ENCODE peak calls at places on chromosomes 12 and 14, in seven cellular contexts. M is stomach, P is heart left ventricle, N is Peyer's patch, I is upper lobe of left lung, B is sigmoid colon, L is uterus. D is an unnamed sample. For H3K4me1, the result is how much of the 10 kb centered on the place peaks cover.

GRCh38 chr14:91374897-91375747 is 42.5 kb downstream of the CCDC88C start:
- DNase-seq in M (peak), P (no peak), N (no peak), I (peak), B (no peak), L (no peak), D (no peak)

GRCh38 chr12:130788515-130788914 is 50.5 kb downstream of the STX2 start:
- DNase-seq in M (no peak), P (no peak), N (no peak), I (peak), B (no peak), L (no peak), D (no peak)

GRCh38 chr14:85911044-85911443 is 381.1 kb downstream of the FLRT2 start:
- DNase-seq in M (no peak), P (no peak), N (no peak), I (no peak), B (no peak), L (no peak), D (no peak)

GRCh38 chr14:49893309-49894213 is 679 bp downstream of the ARF6 start:
- DNase-seq in M (peak), P (peak), N (peak), I (peak), B (peak), L (peak), D (peak)

GRCh38 chr12:23217158-23217557 is 592.2 kb downstream of the ETNK1 start:
- DNase-seq in M (no peak), P (no peak), N (no peak), I (no peak), B (no peak), L (no peak), D (no peak)

GRCh38 chr14:49687942-49688700 is at the start of gene POLE2:
- DNase-seq in M (peak), P (peak), N (peak), I (peak), B (peak), L (peak), D (peak)

GRCh38 chr14:53536446-53536845 is 383.3 kb upstream of the DDHD1 start:
- DNase-seq in M (no peak), P (no peak), N (no peak), I (no peak), B (no peak), L (no peak), D (no peak)

GRCh38 chr14:91606851-91607250 is 96.7 kb upstream of the PPP4R3A start:
- DNase-seq in M (no peak), P (no peak), N (no peak), I (no peak), B (no peak), L (no peak), D (no peak)

GRCh38 chr14:28365510-28365909 is 401.1 kb upstream of the FOXG1 start:
- DNase-seq in M (no peak), P (no peak), N (no peak), I (no peak), B (no peak), L (no peak), D (no peak)

GRCh38 chr14:52349731-52350130 is 35.6 kb downstream of the PTGER2 start:
- DNase-seq in M (no peak), P (no peak), N (no peak), I (no peak), B (no peak), L (no peak), D (no peak)

GRCh38 chr14:57692671-57693070 is 173.2 kb downstream of the SLC35F4 start:
- DNase-seq in M (no peak), P (no peak), N (no peak), I (no peak), B (no peak), L (no peak), D (no peak)

GRCh38 chr12:54657048-54657696 is 9.0 kb upstream of the DCD start:
- DNase-seq in M (peak), P (no peak), N (no peak), I (no peak), B (no peak), L (no peak), D (no peak)

GRCh38 chr12:61538951-61539350 is 721.3 kb upstream of the USP15 start:
- DNase-seq in M (no peak), P (no peak), N (no peak), I (no peak), B (no peak), L (no peak), D (no peak)

GRCh38 chr14:34461334-34462131 is 507 bp downstream of the SPTSSA start:
- DNase-seq in M (peak), P (peak), N (peak), I (no peak), B (peak), L (peak), D (peak)

GRCh38 chr14:29584992-29585391 is 342.7 kb downstream of the PRKD1 start:
- DNase-seq in M (no peak), P (peak), N (no peak), I (no peak), B (peak), L (no peak), D (peak)

GRCh38 chr14:88129306-88130056 is 124.5 kb downstream of the GPR65 start:
- DNase-seq in M (no peak), P (no peak), N (no peak), I (no peak), B (no peak), L (no peak), D (peak)

GRCh38 chr12:57889541-57889989 is 43.0 kb upstream of the CTDSP2 start:
- DNase-seq in M (no peak), P (peak), N (peak), I (peak), B (peak), L (peak), D (peak)

GRCh38 chr12:14135996-14136395 is 154.6 kb upstream of the GRIN2B start:
- DNase-seq in M (no peak), P (no peak), N (no peak), I (no peak), B (no peak), L (no peak), D (no peak)

GRCh38 chr12:5473076-5473475 is 41.2 kb downstream of the NTF3 start:
- DNase-seq in M (no peak), P (no peak), N (no peak), I (no peak), B (no peak), L (no peak), D (no peak)

GRCh38 chr12:90250041-90250440 is 541.4 kb upstream of the ATP2B1 start:
- DNase-seq in M (no peak), P (no peak), N (no peak), I (no peak), B (no peak), L (no peak), D (no peak)

GRCh38 chr12:110661337-110661972 is 27.5 kb downstream of the HVCN1 start:
- DNase-seq in M (peak), P (peak), N (peak), I (no peak), B (peak), L (no peak), D (no peak)

GRCh38 chr14:98175881-98176280 is 1096.1 kb downstream of the BCL11B start:
- DNase-seq in M (no peak), P (no peak), N (no peak), I (no peak), B (no peak), L (no peak), D (no peak)

GRCh38 chr14:98173291-98173690 is 1098.7 kb downstream of the BCL11B start:
- DNase-seq in M (no peak), P (no peak), N (peak), I (no peak), B (no peak), L (no peak), D (no peak)

GRCh38 chr12:96587691-96588090 is 98.3 kb downstream of the CFAP54 start:
- DNase-seq in M (no peak), P (no peak), N (no peak), I (no peak), B (no peak), L (no peak), D (no peak)

GRCh38 chr12:47074757-47075156 is 4.7 kb upstream of the PCED1B start:
- DNase-seq in M (no peak), P (no peak), N (no peak), I (no peak), B (no peak), L (no peak), D (no peak)

GRCh38 chr12:76250256-76250655 is 98.0 kb downstream of the BBS10 start:
- DNase-seq in M (no peak), P (no peak), N (no peak), I (no peak), B (no peak), L (no peak), D (no peak)

GRCh38 chr14:32224731-32225377 is 21.8 kb upstream of the RNU6-8 start:
- DNase-seq in M (no peak), P (peak), N (no peak), I (no peak), B (peak), L (peak), D (no peak)

GRCh38 chr14:87066221-87066817 is 926.7 kb downstream of the GALC start:
- DNase-seq in M (no peak), P (no peak), N (no peak), I (no peak), B (no peak), L (no peak), D (no peak)

GRCh38 chr12:102501773-102502172 is 21.4 kb upstream of the IGF1 start:
- DNase-seq in M (no peak), P (no peak), N (no peak), I (no peak), B (peak), L (peak), D (no peak)

GRCh38 chr12:113055594-113056380 is 743 bp upstream of the DTX1 start:
- DNase-seq in M (no peak), P (no peak), N (no peak), I (peak), B (no peak), L (no peak), D (no peak)

GRCh38 chr12:77120156-77120555 is 54.8 kb upstream of the E2F7 start:
- DNase-seq in M (no peak), P (no peak), N (no peak), I (no peak), B (no peak), L (no peak), D (no peak)

GRCh38 chr12:15591811-15592210 is 197.4 kb downstream of the EPS8 start:
- DNase-seq in M (no peak), P (no peak), N (no peak), I (no peak), B (no peak), L (no peak), D (no peak)

GRCh38 chr12:96233941-96234461 is 39.8 kb downstream of the ELK3 start:
- DNase-seq in M (peak), P (peak), N (peak), I (peak), B (peak), L (peak), D (peak)

DNA sequence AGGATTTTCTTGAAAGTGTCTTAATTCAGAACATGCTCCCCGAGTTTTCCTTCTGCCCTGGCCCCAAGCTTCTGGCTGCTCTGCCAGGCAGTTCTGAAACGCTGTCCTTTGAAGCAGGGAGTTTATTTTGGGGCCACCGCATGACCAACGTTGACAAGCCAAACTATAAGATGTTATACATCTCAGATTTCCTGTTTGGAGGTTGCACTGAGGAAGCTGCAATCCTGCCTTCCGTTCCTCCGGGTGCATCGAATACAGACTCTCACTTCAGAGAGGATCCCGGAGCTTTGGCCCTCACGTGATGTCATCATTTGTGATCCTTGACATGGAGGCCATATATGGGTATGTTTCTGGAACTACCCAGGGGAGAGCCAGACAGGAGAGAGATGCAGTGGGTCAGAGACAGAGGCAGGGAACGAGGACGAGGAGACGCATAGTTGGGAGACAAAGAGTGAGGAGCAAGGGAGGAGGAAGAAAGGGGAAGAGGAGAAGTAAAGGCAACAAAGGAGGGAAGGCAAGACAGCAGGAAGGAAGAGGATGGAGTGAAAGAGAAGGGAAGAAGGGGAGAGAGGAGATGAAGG is at the start of gene ASB2:
- DNase-seq in M (no peak), P (peak), N (no peak), I (no peak), B (peak), L (peak), D (no peak)
- H3K4me3 ChIP-seq in M (peak), P (peak), N (peak), I (peak), B (peak), L (peak), D (peak)

GRCh38 chr12:106957617-106958016 is 1.9 kb downstream of the TMEM263 start:
- DNase-seq in M (no peak), P (no peak), N (no peak), I (no peak), B (no peak), L (no peak), D (no peak)

GRCh38 chr12:106954462-106955376 is 988 bp upstream of the TMEM263 start:
- DNase-seq in M (no peak), P (peak), N (peak), I (peak), B (peak), L (peak), D (peak)

GRCh38 chr12:106955377-106956047 is at the start of gene TMEM263:
- DNase-seq in M (peak), P (peak), N (peak), I (peak), B (peak), L (peak), D (peak)

GRCh38 chr12:106953352-106954260 is 2.1 kb upstream of the TMEM263 start:
- DNase-seq in M (no peak), P (no peak), N (no peak), I (no peak), B (no peak), L (peak), D (no peak)

GRCh38 chr12:106956048-106956935 is 585 bp downstream of the TMEM263 start:
- DNase-seq in M (peak), P (peak), N (peak), I (peak), B (peak), L (peak), D (peak)
- TF ChIP-seq POLR2A in M (no peak), P (peak), N (peak), I (peak), B (peak), L (no peak), D (no peak)

DNA sequence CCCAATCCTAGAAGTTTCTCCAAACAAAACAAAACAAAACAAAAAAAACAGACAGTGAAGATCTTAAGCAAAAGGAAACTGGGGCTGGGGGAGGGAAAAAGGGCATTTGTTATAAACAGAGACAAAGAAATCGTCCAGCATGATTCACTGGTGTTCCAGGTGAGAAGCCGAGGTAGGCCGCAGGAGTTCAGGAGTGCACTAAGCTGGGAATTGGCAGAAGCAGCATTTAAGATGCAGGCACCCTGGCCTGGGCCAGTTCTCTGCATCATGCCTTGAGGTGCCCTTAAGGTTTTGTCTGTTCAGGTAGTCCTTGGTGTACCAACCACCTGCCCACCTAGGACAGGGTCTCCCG is 11.2 kb downstream of the TBX3 start:
- DNase-seq in M (no peak), P (no peak), N (no peak), I (no peak), B (no peak), L (no peak), D (no peak)
- H3K4me1 ChIP-seq in M (under half), P (under half), N (under half), I (under half), B (under half), L (under half), D (under half)

DNA sequence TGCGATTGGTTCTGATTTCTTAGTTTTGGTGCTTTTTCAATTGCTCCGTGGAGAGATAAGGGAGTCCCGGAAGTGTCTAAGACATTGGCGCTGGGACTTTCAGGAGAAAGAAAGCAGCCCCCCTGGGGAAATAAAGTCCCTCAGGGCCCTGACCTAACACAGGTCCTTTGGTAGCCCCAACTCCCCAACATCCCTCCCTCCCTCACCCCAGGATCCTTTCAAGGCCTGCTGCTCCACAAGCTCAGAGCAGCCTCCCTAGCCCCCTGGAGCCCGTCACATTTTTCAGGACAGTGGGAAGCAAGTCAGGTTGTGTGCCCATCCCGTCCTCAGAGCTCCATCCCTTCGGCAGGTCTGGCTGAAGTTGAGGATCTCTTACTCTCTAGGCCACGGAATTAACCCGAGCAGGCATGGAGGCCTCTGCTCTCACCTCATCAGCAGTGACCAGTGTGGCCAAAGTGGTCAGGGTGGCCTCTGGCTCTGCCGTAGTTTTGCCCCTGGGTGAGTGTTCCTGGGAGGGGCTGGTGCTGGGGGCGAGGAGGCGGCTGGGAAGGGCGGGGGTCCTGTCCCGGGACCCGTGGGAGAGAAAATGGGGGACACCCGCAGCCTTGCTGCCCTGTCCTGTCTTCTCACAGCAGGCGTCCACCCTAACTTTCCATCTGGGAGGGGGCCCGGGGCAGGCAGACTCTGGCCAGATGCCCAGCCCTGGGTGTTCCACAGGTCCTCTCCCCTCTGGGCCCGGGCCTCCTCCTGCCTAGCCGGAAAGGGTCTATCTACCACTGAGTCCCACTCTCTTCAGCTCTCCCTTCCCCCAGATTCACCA is 950 bp downstream of the IFI27 start:
- DNase-seq in M (no peak), P (peak), N (peak), I (peak), B (peak), L (no peak), D (no peak)
- H3K4me3 ChIP-seq in M (peak), P (peak), N (peak), I (peak), B (peak), L (peak), D (peak)

GRCh38 chr14:75967866-75968265 is 13.9 kb downstream of the TGFB3 start:
- DNase-seq in M (no peak), P (no peak), N (no peak), I (no peak), B (no peak), L (no peak), D (no peak)
- TF ChIP-seq POLR2A in M (no peak), P (no peak), N (no peak), I (no peak), B (no peak), L (no peak), D (no peak)

D was measured in tibial nerve.